ENCODE peak calls at places on chromosome 3, in five cellular contexts. E is testis; A is Peyer's patch; H is sigmoid colon; V is CD4-positive, CD25-positive, alpha-beta regulatory T cell. S is an unnamed sample.
A peak's percentile ranks its signal among the peaks of the same experiment; 100 is the strongest.

GRCh38 chr3:78517932-78518331 is 1249.9 kb downstream of the ROBO1 start:
- DNase-seq in V (no peak), E (no peak), H (no peak), A (no peak), S (no peak)

GRCh38 chr3:186216903-186217819 is 108.3 kb upstream of the ETV5 start:
- DNase-seq in A (no peak), E (no peak), H (no peak), V (no peak), S (no peak)

GRCh38 chr3:177601120-177601519 is 403.8 kb upstream of the TBL1XR1 start:
- DNase-seq in A (no peak), E (no peak), H (no peak), V (no peak), S (no peak)

GRCh38 chr3:180802837-180803236 is 109.6 kb upstream of the FXR1 start:
- DNase-seq in E (no peak), H (no peak), V (no peak), A (no peak), S (no peak)

GRCh38 chr3:34207826-34208225 is 409.4 kb downstream of the PDCD6IP start:
- DNase-seq in V (no peak), E (no peak), A (no peak), H (no peak), S (no peak)

GRCh38 chr3:33006571-33007286 is 55.3 kb downstream of the CCR4 start:
- DNase-seq in E (no peak), A (no peak), V (no peak), H (no peak), S (no peak)

GRCh38 chr3:16723994-16724393 is 118.8 kb upstream of the DAZL start:
- DNase-seq in V (no peak), E (no peak), H (no peak), A (no peak), S (no peak)

GRCh38 chr3:174784206-174784934 is 74.8 kb upstream of the NAALADL2 start:
- DNase-seq in E (no peak), H (no peak), V (no peak), A (no peak), S (no peak)

GRCh38 chr3:188387921-188388320 is 234.0 kb downstream of the LPP start:
- DNase-seq in A (no peak), H (no peak), E (no peak), V (no peak), S (no peak)

GRCh38 chr3:189389346-189389745 is 217.6 kb downstream of the TPRG1 start:
- DNase-seq in E (no peak), V (no peak), H (no peak), A (no peak), S (no peak)

GRCh38 chr3:123202451-123202850 is 708 bp downstream of the SEC22A start:
- DNase-seq in E (no peak), A (no peak), V (no peak), H (no peak), S (no peak)

GRCh38 chr3:75951941-75952340 is 166.6 kb upstream of the ZNF717 start:
- DNase-seq in A (no peak), H (no peak), E (no peak), V (no peak), S (no peak)

GRCh38 chr3:120559228-120560061 is 36.7 kb upstream of the NDUFB4 start:
- DNase-seq in H (peak; percentile 77), A (no peak), V (no peak), E (peak; percentile 61), S (no peak)

DNA sequence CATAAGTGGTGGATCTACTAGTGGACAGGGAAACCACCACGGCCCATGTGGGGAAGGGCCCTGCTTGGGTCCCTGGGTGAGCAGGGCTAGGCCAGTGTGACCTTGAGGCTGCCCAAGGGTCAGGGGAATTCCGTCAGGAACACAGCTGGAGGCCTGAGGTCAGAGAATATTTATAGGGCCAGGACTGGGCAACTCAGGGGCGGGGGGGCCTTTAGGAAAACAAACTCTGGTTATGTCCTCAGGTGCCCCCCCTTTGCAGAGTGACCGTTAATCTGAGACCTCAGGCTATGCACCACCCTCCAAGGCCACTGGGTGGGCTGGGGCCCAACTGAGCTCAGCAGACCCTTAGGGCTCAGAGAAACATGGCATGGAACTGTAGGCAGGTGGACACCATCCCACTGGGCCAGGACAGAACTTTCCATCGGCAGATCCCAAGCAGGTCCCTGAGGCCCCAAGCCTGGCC is 2.5 kb downstream of the TWF2 start:
- DNase-seq in A (peak; percentile 33), E (no peak), H (no peak), V (no peak), S (no peak)
- H3K4me3 ChIP-seq in A (no peak overlapping the region), E (no peak overlapping the region), H (no peak overlapping the region), V (no peak overlapping the region), S (no peak overlapping the region)

GRCh38 chr3:194322701-194323174 is 28.4 kb downstream of the CPN2 start:
- DNase-seq in A (no peak), H (no peak), E (no peak), V (no peak), S (no peak)
- H3K9me3 ChIP-seq in A (peaks cover 7% of the 10 kb centered on the region), H (no peaks in the 10 kb centered on the region), E (no peaks in the 10 kb centered on the region), V (peaks cover 9% of the 10 kb centered on the region), S (no peaks in the 10 kb centered on the region)

DNA sequence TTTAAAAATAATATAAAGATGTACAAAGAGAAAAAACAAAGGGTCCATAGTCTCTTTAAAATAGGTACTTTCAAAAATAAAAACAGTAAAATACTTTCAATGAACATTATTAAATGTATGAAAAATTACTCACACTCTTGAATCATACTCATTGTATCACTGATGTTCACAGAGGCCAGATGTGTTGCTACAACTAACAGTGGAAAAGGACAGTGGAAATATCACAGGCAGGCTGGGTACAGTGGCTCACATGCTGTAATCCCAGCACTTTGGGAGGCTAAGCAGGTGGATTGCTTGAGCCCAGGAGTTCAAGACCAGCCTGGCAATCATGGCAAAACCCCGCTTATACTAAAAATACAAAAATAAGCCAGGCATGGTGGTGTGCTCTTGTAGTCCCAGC is 26.8 kb downstream of the NPHP3 start:
- DNase-seq in V (no peak), A (no peak), E (no peak), H (no peak), S (no peak)
- H3K27ac ChIP-seq in V (no peak overlapping the region), A (no peak overlapping the region), E (no peak overlapping the region), H (no peak overlapping the region), S (no peak overlapping the region)

GRCh38 chr3:152289708-152290107 is 21.0 kb downstream of the MBNL1 start:
- DNase-seq in V (no peak), H (no peak), E (no peak), A (no peak), S (no peak)

GRCh38 chr3:152291238-152291637 is 22.5 kb downstream of the MBNL1 start:
- DNase-seq in V (no peak), H (no peak), A (no peak), E (no peak), S (no peak)

GRCh38 chr3:152292367-152292766 is 23.6 kb downstream of the MBNL1 start:
- DNase-seq in A (no peak), E (no peak), H (no peak), V (no peak), S (no peak)

GRCh38 chr3:152291649-152292066 is 22.9 kb downstream of the MBNL1 start:
- DNase-seq in E (no peak), V (no peak), A (no peak), H (no peak), S (no peak)

DNA sequence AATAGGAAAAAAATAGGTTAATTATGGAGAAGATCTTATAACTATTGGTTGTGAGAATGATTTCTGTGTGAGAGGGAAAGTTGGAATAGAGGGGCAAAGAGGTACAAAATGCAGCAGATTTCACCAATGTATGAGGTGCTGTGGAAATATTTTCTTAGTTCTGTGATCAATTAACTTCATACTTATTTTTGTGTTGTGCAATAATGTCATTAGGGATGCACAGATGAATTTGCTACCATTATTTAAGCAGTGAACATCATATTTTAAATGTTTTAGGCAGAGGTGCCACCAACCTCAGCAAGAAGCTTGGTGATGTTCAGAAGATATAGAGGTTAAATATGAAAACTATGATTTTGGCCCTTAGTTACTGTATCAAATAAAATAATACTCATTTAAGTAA is 21.6 kb downstream of the MBNL1 start:
- DNase-seq in V (no peak), E (no peak), A (no peak), H (no peak), S (no peak)
- H3K4me3 ChIP-seq in V (peak overlapping the region; percentile 71), E (no peak overlapping the region), A (no peak overlapping the region), H (no peak overlapping the region), S (no peak overlapping the region)

DNA sequence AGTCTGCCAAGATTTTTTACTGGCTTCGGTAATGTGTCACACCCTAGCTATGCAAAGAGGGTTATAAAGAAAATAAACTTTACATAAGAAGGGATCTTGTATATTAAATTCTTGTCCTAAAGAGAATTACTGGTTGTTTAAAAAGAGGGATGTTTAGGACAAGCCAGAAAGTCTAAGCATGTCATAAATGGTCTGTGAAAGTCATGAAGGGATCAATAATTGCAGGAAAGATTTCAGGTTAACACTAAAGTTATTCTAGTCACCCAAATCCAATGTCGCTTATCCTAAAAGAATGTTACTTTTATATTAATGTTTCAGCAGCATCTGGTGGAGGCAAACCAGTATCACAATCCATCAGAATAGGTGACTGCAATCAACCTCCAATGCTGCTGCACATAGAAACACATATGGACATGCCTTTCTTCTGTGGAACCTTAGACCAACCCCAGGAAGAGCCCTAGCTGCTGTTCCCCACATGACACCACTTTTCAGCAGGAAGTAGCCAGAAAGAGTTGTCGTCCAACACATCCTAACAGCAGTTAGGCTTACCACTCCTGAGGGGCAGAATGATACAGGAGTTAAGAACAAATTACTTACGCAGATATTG is 62.8 kb upstream of the GK5 start:
- DNase-seq in V (no peak), E (no peak), H (no peak), A (no peak), S (no peak)
- H3K9me3 ChIP-seq in V (peaks cover 16% of the 10 kb centered on the region), E (no peaks in the 10 kb centered on the region), H (no peaks in the 10 kb centered on the region), A (no peaks in the 10 kb centered on the region), S (no peaks in the 10 kb centered on the region)

GRCh38 chr3:27484002-27484844 is at the start of gene SLC4A7:
- DNase-seq in E (peak; percentile 98), V (peak; percentile 98), H (peak; percentile 99), A (peak; percentile 99), S (peak; percentile 98)

GRCh38 chr3:27486328-27486727 is 2.1 kb upstream of the SLC4A7 start:
- DNase-seq in A (no peak), H (no peak), V (no peak), E (no peak), S (no peak)

GRCh38 chr3:27483117-27484001 is 825 bp downstream of the SLC4A7 start:
- DNase-seq in H (peak; percentile 85), V (peak; percentile 16), E (peak; percentile 67), A (peak; percentile 76), S (peak; percentile 6)

GRCh38 chr3:27487383-27487782 is 3.2 kb upstream of the SLC4A7 start:
- DNase-seq in E (no peak), V (no peak), H (no peak), A (no peak), S (no peak)

GRCh38 chr3:27485853-27486252 is 1.7 kb upstream of the SLC4A7 start:
- DNase-seq in E (no peak), A (no peak), V (no peak), H (no peak), S (no peak)
- H3K27ac ChIP-seq in E (peak overlapping the region; percentile 37), A (peak overlapping the region; percentile 30), V (no peak overlapping the region), H (peak overlapping the region; percentile 94), S (no peak overlapping the region)

GRCh38 chr3:48789665-48790064 is 58.0 kb downstream of the PRKAR2A start:
- DNase-seq in H (no peak), V (no peak), E (no peak), A (no peak), S (no peak)
- H3K4me3 ChIP-seq in H (no peak overlapping the region), V (no peak overlapping the region), E (no peak overlapping the region), A (no peak overlapping the region), S (no peak overlapping the region)

GRCh38 chr3:44712455-44713075 is at the start of gene ZNF502:
- DNase-seq in H (peak; percentile 93), A (peak; percentile 88), V (peak; percentile 30), E (peak; percentile 97), S (peak; percentile 56)
- H3K9me3 ChIP-seq in H (no peaks in the 10 kb centered on the region), A (peaks cover 11% of the 10 kb centered on the region), V (peaks cover 50% of the 10 kb centered on the region), E (no peaks in the 10 kb centered on the region), S (peaks cover 9% of the 10 kb centered on the region)

S was measured in CD8-positive, alpha-beta memory T cell.